ENCODE peak calls at places on chromosomes 13 and 19, in five cellular contexts. One of them, this sample, is unnamed.

GRCh38 chr19:51703655-51704515 is 10.8 kb downstream of the SPACA6 start:
- DNase-seq in Peyer's patch: peak; percentile 99
- DNase-seq in activated CD4-positive, alpha-beta T cell treated with anti-CD3 and anti-CD28 coated beads for 24 hours: peak; percentile 97
- DNase-seq in amygdala: peak; percentile 85
- DNase-seq in ELR: peak; percentile 90
- DNase-seq in this sample: peak; percentile 93

GRCh38 chr19:49890349-49891311 is 6.1 kb downstream of the IL4I1 start:
- DNase-seq in Peyer's patch: peak; percentile 83
- DNase-seq in activated CD4-positive, alpha-beta T cell treated with anti-CD3 and anti-CD28 coated beads for 24 hours: peak; percentile 44
- DNase-seq in amygdala: no peak
- DNase-seq in ELR: no peak
- DNase-seq in this sample: no peak

GRCh38 chr19:34485831-34486230 is 4.3 kb downstream of the WTIP start:
- DNase-seq in Peyer's patch: no peak
- DNase-seq in activated CD4-positive, alpha-beta T cell treated with anti-CD3 and anti-CD28 coated beads for 24 hours: no peak
- DNase-seq in amygdala: no peak
- DNase-seq in ELR: no peak
- DNase-seq in this sample: no peak

GRCh38 chr19:18435848-18436631 is 1.9 kb downstream of the ISYNA1 start:
- DNase-seq in Peyer's patch: peak; percentile 52
- DNase-seq in activated CD4-positive, alpha-beta T cell treated with anti-CD3 and anti-CD28 coated beads for 24 hours: no peak
- DNase-seq in amygdala: no peak
- DNase-seq in ELR: no peak
- DNase-seq in this sample: no peak

GRCh38 chr19:38952395-38953165 is 21.8 kb downstream of the MRPS12 start:
- DNase-seq in Peyer's patch: peak; percentile 64
- DNase-seq in activated CD4-positive, alpha-beta T cell treated with anti-CD3 and anti-CD28 coated beads for 24 hours: no peak
- DNase-seq in amygdala: no peak
- DNase-seq in ELR: peak; percentile 29
- DNase-seq in this sample: no peak

GRCh38 chr13:99303863-99304521 is 3.2 kb downstream of the GPR183 start:
- DNase-seq in Peyer's patch: peak; percentile 72
- DNase-seq in activated CD4-positive, alpha-beta T cell treated with anti-CD3 and anti-CD28 coated beads for 24 hours: peak; percentile 51
- DNase-seq in amygdala: no peak
- DNase-seq in ELR: no peak
- DNase-seq in this sample: no peak

GRCh38 chr19:21147540-21147939 is 5.7 kb downstream of the ZNF431 start:
- DNase-seq in Peyer's patch: no peak
- DNase-seq in activated CD4-positive, alpha-beta T cell treated with anti-CD3 and anti-CD28 coated beads for 24 hours: no peak
- DNase-seq in amygdala: no peak
- DNase-seq in ELR: peak; percentile 22
- DNase-seq in this sample: no peak

GRCh38 chr19:38650911-38651584 is 3.6 kb downstream of the ACTN4 start:
- DNase-seq in Peyer's patch: no peak
- DNase-seq in activated CD4-positive, alpha-beta T cell treated with anti-CD3 and anti-CD28 coated beads for 24 hours: no peak
- DNase-seq in amygdala: no peak
- DNase-seq in ELR: peak; percentile 89
- DNase-seq in this sample: peak; percentile 60

GRCh38 chr13:113369189-113369588 is 5.3 kb upstream of the GRTP1 start:
- DNase-seq in Peyer's patch: no peak
- DNase-seq in activated CD4-positive, alpha-beta T cell treated with anti-CD3 and anti-CD28 coated beads for 24 hours: no peak
- DNase-seq in amygdala: no peak
- DNase-seq in ELR: no peak
- DNase-seq in this sample: no peak

GRCh38 chr13:114111577-114111976 is 20.8 kb downstream of the RASA3 start:
- DNase-seq in Peyer's patch: peak; percentile 50
- DNase-seq in activated CD4-positive, alpha-beta T cell treated with anti-CD3 and anti-CD28 coated beads for 24 hours: no peak
- DNase-seq in amygdala: no peak
- DNase-seq in ELR: peak; percentile 77
- DNase-seq in this sample: no peak

GRCh38 chr19:12969292-12969988 is at the start of gene DAND5:
- DNase-seq in Peyer's patch: no peak
- DNase-seq in activated CD4-positive, alpha-beta T cell treated with anti-CD3 and anti-CD28 coated beads for 24 hours: no peak
- DNase-seq in amygdala: peak; percentile 52
- DNase-seq in ELR: no peak
- DNase-seq in this sample: no peak

GRCh38 chr19:52370341-52370710 is 603 bp downstream of the ZNF880 start:
- DNase-seq in Peyer's patch: no peak
- DNase-seq in activated CD4-positive, alpha-beta T cell treated with anti-CD3 and anti-CD28 coated beads for 24 hours: no peak
- DNase-seq in amygdala: no peak
- DNase-seq in ELR: no peak
- DNase-seq in this sample: no peak

GRCh38 chr13:87666826-87667225 is 4.3 kb upstream of the SLITRK5 start:
- DNase-seq in Peyer's patch: no peak
- DNase-seq in activated CD4-positive, alpha-beta T cell treated with anti-CD3 and anti-CD28 coated beads for 24 hours: no peak
- DNase-seq in amygdala: no peak
- DNase-seq in ELR: no peak
- DNase-seq in this sample: no peak

GRCh38 chr19:48152552-48152951 is 17.6 kb downstream of the LIG1 start:
- DNase-seq in Peyer's patch: peak; percentile 91
- DNase-seq in activated CD4-positive, alpha-beta T cell treated with anti-CD3 and anti-CD28 coated beads for 24 hours: peak; percentile 38
- DNase-seq in amygdala: no peak
- DNase-seq in ELR: peak; percentile 60
- DNase-seq in this sample: peak; percentile 55

GRCh38 chr19:48629599-48630288 is 7.4 kb downstream of the DBP start:
- DNase-seq in Peyer's patch: peak; percentile 93
- DNase-seq in activated CD4-positive, alpha-beta T cell treated with anti-CD3 and anti-CD28 coated beads for 24 hours: no peak
- DNase-seq in amygdala: no peak
- DNase-seq in ELR: no peak
- DNase-seq in this sample: no peak

GRCh38 chr13:51624695-51625345 is 40.6 kb downstream of the WDFY2 start:
- DNase-seq in Peyer's patch: no peak
- DNase-seq in activated CD4-positive, alpha-beta T cell treated with anti-CD3 and anti-CD28 coated beads for 24 hours: no peak
- DNase-seq in amygdala: no peak
- DNase-seq in ELR: no peak
- DNase-seq in this sample: no peak